ENCODE peak calls at places on chromosome 15, in eight cellular contexts. S, X, E, P, R, O, L and D are unnamed samples.

GRCh38 chr15:68409736-68410370 is 22.1 kb downstream of the ITGA11 start:
- DNase-seq in S (no peak), X (no peak), E (no peak), P (no peak), R (no peak), O (peak; percentile 13), L (peak; percentile 12), D (peak; percentile 77)

GRCh38 chr15:73927003-73927475 is 777 bp downstream of the LOXL1 start:
- DNase-seq in S (no peak), X (peak; percentile 75), E (no peak), P (peak; percentile 78), R (peak; percentile 60), O (peak; percentile 86), L (peak; percentile 43), D (no peak)

GRCh38 chr15:67433495-67434099 is 87.3 kb upstream of the C15orf61 start:
- DNase-seq in S (no peak), X (no peak), E (no peak), P (peak; percentile 65), R (peak; percentile 25), O (peak; percentile 64), L (no peak), D (peak; percentile 86)

GRCh38 chr15:36947035-36947719 is 153.2 kb downstream of the MEIS2 start:
- DNase-seq in S (no peak), X (no peak), E (no peak), P (no peak), R (no peak), O (no peak), L (no peak), D (no peak)

GRCh38 chr15:55993804-55994539 is 560 bp upstream of the NEDD4 start:
- DNase-seq in S (no peak), X (no peak), E (no peak), P (peak; percentile 78), R (no peak), O (no peak), L (no peak), D (no peak)

GRCh38 chr15:82625136-82625535 is 22.0 kb downstream of the CPEB1 start:
- DNase-seq in S (no peak), X (no peak), E (no peak), P (no peak), R (no peak), O (no peak), L (no peak), D (no peak)

GRCh38 chr15:40217166-40217785 is 21.6 kb upstream of the PAK6 start:
- DNase-seq in S (peak; percentile 28), X (no peak), E (no peak), P (peak; percentile 82), R (peak; percentile 10), O (peak; percentile 46), L (no peak), D (no peak)

GRCh38 chr15:56832125-56832524 is 86.3 kb upstream of the TCF12 start:
- DNase-seq in S (no peak), X (no peak), E (no peak), P (no peak), R (peak; percentile 61), O (peak; percentile 76), L (no peak), D (no peak)

GRCh38 chr15:34336947-34337556 is 529 bp downstream of the SLC12A6 start:
- DNase-seq in S (no peak), X (no peak), E (no peak), P (peak; percentile 16), R (no peak), O (no peak), L (no peak), D (no peak)

GRCh38 chr15:39286706-39287105 is 294.2 kb upstream of the THBS1 start:
- DNase-seq in S (no peak), X (no peak), E (no peak), P (no peak), R (no peak), O (no peak), L (no peak), D (no peak)

GRCh38 chr15:101642361-101642760 is 9.8 kb downstream of the TM2D3 start:
- DNase-seq in S (no peak), X (no peak), E (no peak), P (no peak), R (no peak), O (no peak), L (no peak), D (no peak)

GRCh38 chr15:66839511-66840112 is 137.6 kb downstream of the SMAD6 start:
- DNase-seq in S (no peak), X (peak; percentile 9), E (no peak), P (no peak), R (no peak), O (no peak), L (no peak), D (no peak)

GRCh38 chr15:54636147-54636546 is 560.6 kb downstream of the RSL24D1 start:
- DNase-seq in S (no peak), X (no peak), E (no peak), P (no peak), R (no peak), O (no peak), L (no peak), D (no peak)

GRCh38 chr15:86235667-86236066 is 156.0 kb downstream of the AGBL1 start:
- DNase-seq in S (no peak), X (no peak), E (no peak), P (no peak), R (no peak), O (no peak), L (no peak), D (no peak)

GRCh38 chr15:86229966-86230365 is 150.3 kb downstream of the AGBL1 start:
- DNase-seq in S (no peak), X (no peak), E (no peak), P (no peak), R (no peak), O (no peak), L (no peak), D (no peak)

GRCh38 chr15:86236721-86237121 is 157.1 kb downstream of the AGBL1 start:
- DNase-seq in S (no peak), X (no peak), E (no peak), P (peak; percentile 74), R (no peak), O (no peak), L (no peak), D (no peak)

GRCh38 chr15:86229306-86229705 is 149.6 kb downstream of the AGBL1 start:
- DNase-seq in S (no peak), X (no peak), E (no peak), P (no peak), R (no peak), O (no peak), L (no peak), D (no peak)

GRCh38 chr15:86231864-86232801 is 152.5 kb downstream of the AGBL1 start:
- DNase-seq in S (peak; percentile 11), X (no peak), E (no peak), P (peak; percentile 73), R (peak; percentile 15), O (no peak), L (no peak), D (no peak)
- TF ChIP-seq CTCF in S (peak; percentile 46), X (peak; percentile 62), E (peak; percentile 57), P (peak; percentile 92), R (peak; percentile 42), O (no peak), L (no peak), D (peak; percentile 43)

GRCh38 chr15:43293402-43293801 is 26.7 kb upstream of the TGM5 start:
- DNase-seq in S (no peak), X (no peak), E (no peak), P (peak; percentile 65), R (no peak), O (no peak), L (no peak), D (no peak)
- TF ChIP-seq CTCF in S (no peak), X (no peak), E (no peak), P (no peak), R (no peak), O (no peak), L (no peak), D (no peak)

GRCh38 chr15:71242292-71242691 is 127.0 kb downstream of the THSD4 start:
- DNase-seq in S (no peak), X (no peak), E (no peak), P (no peak), R (no peak), O (no peak), L (no peak), D (no peak)

GRCh38 chr15:71238926-71239325 is 123.7 kb downstream of the THSD4 start:
- DNase-seq in S (no peak), X (no peak), E (no peak), P (no peak), R (no peak), O (no peak), L (no peak), D (no peak)

GRCh38 chr15:71232411-71232810 is 117.1 kb downstream of the THSD4 start:
- DNase-seq in S (no peak), X (no peak), E (no peak), P (no peak), R (no peak), O (no peak), L (no peak), D (no peak)

GRCh38 chr15:71239592-71240364 is 124.5 kb downstream of the THSD4 start:
- DNase-seq in S (no peak), X (no peak), E (no peak), P (no peak), R (no peak), O (no peak), L (no peak), D (no peak)

DNA sequence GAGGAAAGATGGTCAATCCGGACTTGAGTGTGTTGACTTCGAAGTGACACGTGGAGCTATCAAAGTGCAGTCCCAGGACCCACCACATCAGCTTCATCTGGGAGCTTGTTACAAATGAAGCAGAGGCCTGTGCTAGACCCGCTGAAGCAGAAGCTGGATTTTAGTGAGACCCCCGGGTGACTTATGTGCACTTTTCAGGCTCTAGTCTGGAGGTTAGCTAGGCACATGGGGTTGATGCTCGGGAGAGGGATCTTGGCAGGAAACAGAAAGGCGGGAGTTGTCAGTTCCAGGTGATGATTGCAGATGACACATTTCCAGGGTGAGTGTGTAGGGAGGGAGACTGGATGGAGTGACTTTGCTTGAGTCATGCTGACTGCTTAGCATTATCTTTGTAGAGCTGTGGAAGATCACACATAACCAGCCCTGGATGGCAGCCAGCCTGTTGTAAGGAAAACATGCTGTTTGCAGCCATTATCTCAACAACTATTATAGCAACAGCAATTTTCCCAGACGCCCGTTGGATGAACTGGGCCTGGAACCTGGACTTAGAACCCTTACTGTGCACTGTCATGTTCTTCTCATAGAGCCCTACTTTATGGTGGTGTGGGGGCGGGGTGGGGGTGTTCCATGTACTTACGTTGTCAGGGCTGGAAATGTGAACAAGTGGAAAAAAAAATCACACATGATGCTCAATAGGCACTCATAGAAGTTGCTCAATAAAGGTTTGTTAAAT is 122.4 kb downstream of the THSD4 start:
- DNase-seq in S (no peak), X (no peak), E (no peak), P (no peak), R (peak; percentile 26), O (peak; percentile 65), L (no peak), D (no peak)
- TF ChIP-seq CTCF in S (no peak), X (no peak), E (no peak), P (no peak), R (no peak), O (no peak), L (no peak), D (no peak)

DNA sequence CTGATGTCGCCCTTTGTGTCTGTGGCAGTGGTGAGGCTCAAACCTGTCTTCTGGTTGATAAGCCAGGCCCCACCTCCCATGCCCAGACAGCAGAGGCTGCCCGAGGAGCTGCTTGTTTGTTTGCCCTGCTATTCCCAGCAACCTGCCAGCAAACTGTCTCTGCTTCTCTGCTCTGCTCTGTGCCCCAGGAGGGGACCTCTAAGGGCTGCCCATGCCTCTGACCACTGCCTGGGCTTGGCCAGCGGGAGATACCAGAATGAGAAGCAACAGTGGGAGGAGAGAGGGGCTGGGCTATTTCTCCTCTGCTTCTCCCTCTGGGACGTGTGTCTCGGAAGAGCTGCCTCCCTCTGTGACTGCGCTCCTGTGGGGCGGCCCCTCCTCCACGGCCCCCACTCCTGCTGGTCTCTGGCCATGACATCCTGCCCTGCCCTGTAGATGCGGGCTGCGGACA is 213.0 kb downstream of the RPLP1 start:
- DNase-seq in S (no peak), X (no peak), E (no peak), P (peak; percentile 16), R (no peak), O (no peak), L (no peak), D (no peak)
- TF ChIP-seq CTCF in S (no peak), X (no peak), E (no peak), P (no peak), R (no peak), O (no peak), L (no peak), D (no peak)